ENCODE peak calls at places on chromosomes 11 and 22, in five cellular contexts. E is GM12878, L is K562, K is HepG2, O is SK-N-SH. S is an unnamed sample.

GRCh38 chr11:25159341-25159740 is 662.5 kb downstream of the LUZP2 start:
- DNase-seq in E (no peak), L (no peak), K (no peak), O (no peak), S (no peak)

GRCh38 chr11:13260196-13260962 is 17.2 kb upstream of the BMAL1 start:
- DNase-seq in E (no peak), L (no peak), K (no peak), O (no peak), S (no peak)

GRCh38 chr11:130413383-130414106 is 14.9 kb downstream of the ADAMTS8 start:
- DNase-seq in E (no peak), L (no peak), K (no peak), O (no peak), S (no peak)

GRCh38 chr11:14300661-14301304 is 58.2 kb downstream of the RRAS2 start:
- DNase-seq in E (no peak), L (peak), K (peak), O (peak), S (peak)

GRCh38 chr11:66467034-66467659 is 442 bp downstream of the PELI3 start:
- DNase-seq in E (no peak), L (no peak), K (no peak), O (no peak), S (no peak)

GRCh38 chr22:29753808-29754657 is 12.8 kb downstream of the ZMAT5 start:
- DNase-seq in E (no peak), L (no peak), K (no peak), O (no peak), S (no peak)

GRCh38 chr11:6022954-6023353 is 7.6 kb downstream of the OR56A1 start:
- DNase-seq in E (peak), L (peak), K (peak), O (no peak), S (peak)

GRCh38 chr11:74927496-74927895 is 21.4 kb downstream of the XRRA1 start:
- DNase-seq in E (no peak), L (no peak), K (no peak), O (no peak), S (no peak)

GRCh38 chr11:9091044-9091936 is at the start of gene SCUBE2:
- DNase-seq in E (no peak), L (peak), K (no peak), O (peak), S (no peak)

GRCh38 chr11:134039726-134040385 is 29.0 kb upstream of the JAM3 start:
- DNase-seq in E (no peak), L (no peak), K (no peak), O (no peak), S (no peak)

GRCh38 chr11:68843703-68844312 is 2.1 kb upstream of the CPT1A start:
- DNase-seq in E (no peak), L (no peak), K (peak), O (no peak), S (peak)
- TF ChIP-seq ZBTB33 in E (no peak), L (peak), K (peak), O (no peak), S (no peak)

GRCh38 chr11:68096962-68097361 is 24.2 kb downstream of the CHKA start:
- DNase-seq in E (no peak), L (no peak), K (no peak), O (no peak), S (no peak)

GRCh38 chr11:68099057-68099456 is 22.1 kb downstream of the CHKA start:
- DNase-seq in E (no peak), L (no peak), K (no peak), O (no peak), S (no peak)

GRCh38 chr11:68099474-68100405 is 21.4 kb downstream of the CHKA start:
- DNase-seq in E (peak), L (peak), K (peak), O (peak), S (no peak)
- TF ChIP-seq ZBTB33 in E (no peak), L (no peak), K (peak), O (no peak), S (no peak)

DNA sequence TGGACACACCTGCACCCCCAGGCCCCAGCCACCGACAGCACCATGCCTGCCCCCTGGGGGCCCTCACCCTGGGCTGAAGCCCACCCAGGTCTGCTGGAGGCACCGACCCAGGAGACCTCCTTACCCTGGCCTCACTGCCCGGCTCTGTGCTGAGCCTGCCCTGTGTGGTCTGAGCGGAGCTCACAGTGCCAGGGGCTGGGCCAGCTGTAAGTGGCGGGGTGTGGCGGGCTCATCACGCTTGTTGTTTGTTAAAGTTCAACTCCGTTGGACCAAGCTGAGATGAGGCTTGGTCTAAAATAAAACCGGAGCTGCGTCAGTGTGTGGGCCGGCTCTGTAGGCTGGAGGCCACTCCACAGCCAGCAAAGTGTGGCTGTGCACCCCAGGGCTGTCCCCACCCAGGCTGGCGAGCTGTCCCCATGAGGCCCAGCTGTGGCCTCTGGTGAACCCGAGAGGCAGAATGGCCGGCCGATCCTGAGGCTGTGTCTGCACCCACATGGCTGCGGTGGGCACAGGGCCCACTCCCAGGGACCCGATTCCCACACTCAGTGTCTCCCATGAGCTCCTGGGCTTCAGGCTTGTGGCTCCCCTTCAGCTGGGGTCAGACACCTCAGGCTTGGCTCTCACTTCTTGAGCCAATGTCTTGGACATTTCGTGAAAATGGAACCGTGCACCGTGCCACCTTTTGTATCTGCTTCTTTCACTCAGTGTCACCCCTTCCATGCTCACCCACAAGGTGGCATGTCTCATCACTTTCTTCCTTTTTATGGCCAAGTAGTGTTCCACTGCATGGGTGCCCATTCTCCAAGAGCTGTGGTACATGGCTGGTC is 137.9 kb downstream of the CTTN start:
- DNase-seq in E (no peak), L (no peak), K (no peak), O (peak), S (no peak)
- TF ChIP-seq ZBTB33 in E (no peak), L (no peak), K (no peak), O (no peak), S (no peak)

GRCh38 chr11:12048936-12049790 is 40.7 kb upstream of the DKK3 start:
- DNase-seq in E (no peak), L (no peak), K (no peak), O (no peak), S (no peak)
- TF ChIP-seq ZBTB33 in E (no peak), L (no peak), K (no peak), O (no peak), S (no peak)

DNA sequence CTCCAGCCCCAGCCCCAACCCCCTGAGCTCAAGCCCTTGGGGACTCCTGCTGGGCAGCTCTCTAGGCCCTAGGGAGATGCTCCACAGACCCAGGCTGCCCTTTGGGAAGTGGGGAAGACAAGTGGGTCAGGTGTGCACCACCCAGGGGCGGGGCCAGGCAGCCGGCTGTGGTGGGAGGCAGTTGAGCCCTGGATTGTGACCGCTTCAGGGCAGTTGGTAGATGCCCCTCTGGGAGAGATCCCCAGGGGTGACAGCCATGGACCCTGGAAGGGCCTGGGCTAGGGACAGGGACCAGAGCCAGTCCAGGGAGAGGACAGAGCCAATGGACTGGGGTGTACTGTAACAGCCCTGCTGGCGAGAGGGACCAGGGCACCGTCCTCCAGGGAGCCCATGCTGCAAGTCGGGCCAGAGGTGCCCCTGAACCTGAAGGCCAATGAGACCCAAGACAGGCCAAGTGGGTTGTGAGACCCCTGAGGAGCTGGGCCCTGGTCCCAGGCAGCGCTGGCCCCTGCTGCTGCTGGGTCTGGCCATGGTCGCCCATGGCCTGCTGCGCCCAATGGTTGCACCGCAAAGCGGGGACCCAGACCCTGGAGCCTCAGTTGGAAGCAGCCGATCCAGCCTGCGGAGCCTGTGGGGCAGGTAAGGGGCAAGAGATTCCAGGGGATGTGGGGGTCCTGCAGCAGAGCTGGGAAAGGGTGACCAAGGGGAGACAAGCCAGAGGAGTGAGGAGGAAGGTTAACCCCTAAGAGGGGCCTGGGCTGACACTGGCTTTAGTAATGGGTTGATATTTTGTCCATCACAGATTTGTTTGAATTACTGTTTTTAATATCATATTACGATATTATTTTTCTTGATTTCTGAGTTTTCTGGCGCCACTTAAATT is at the start of gene IGLL5:
- DNase-seq in E (no peak), L (peak), K (no peak), O (no peak), S (no peak)
- TF ChIP-seq ZBTB33 in E (no peak), L (no peak), K (no peak), O (no peak), S (no peak)

GRCh38 chr11:4393209-4394196 is at the start of gene TRIM21:
- DNase-seq in E (peak), L (peak), K (peak), O (peak), S (peak)
- TF ChIP-seq ZBTB33 in E (no peak), L (no peak), K (no peak), O (no peak), S (no peak)

GRCh38 chr22:47797546-47797945 is 1035.1 kb downstream of the TBC1D22A start:
- DNase-seq in E (no peak), L (no peak), K (no peak), O (no peak), S (no peak)
- TF ChIP-seq ZBTB33 in E (no peak), L (no peak), K (no peak), O (no peak), S (no peak)

GRCh38 chr22:49011379-49011768 is 816.3 kb downstream of the BRD1 start:
- DNase-seq in E (no peak), L (no peak), K (no peak), O (peak), S (no peak)

GRCh38 chr22:49012695-49013094 is 815.0 kb downstream of the BRD1 start:
- DNase-seq in E (no peak), L (no peak), K (no peak), O (peak), S (no peak)

GRCh38 chr22:49010086-49010863 is 817.4 kb downstream of the BRD1 start:
- DNase-seq in E (no peak), L (no peak), K (no peak), O (peak), S (no peak)

GRCh38 chr22:49010901-49011300 is 816.8 kb downstream of the BRD1 start:
- DNase-seq in E (no peak), L (no peak), K (no peak), O (peak), S (no peak)

GRCh38 chr22:49011769-49012598 is 815.7 kb downstream of the BRD1 start:
- DNase-seq in E (no peak), L (no peak), K (no peak), O (peak), S (no peak)
- TF ChIP-seq ZBTB33 in E (no peak), L (no peak), K (no peak), O (no peak), S (no peak)

S was measured in HCT116.